ENCODE peak calls at places on chromosomes 4 and X, in seven cellular contexts. X is CD8-positive, alpha-beta memory T cell; A is NCI-H2171 treated with DMSO at 0.1 percent for 48 hours; S is neuronal stem cell; K is brain pericyte; B is lung microvascular endothelial cell; W is activated T-cell treated with anti-CD3 and anti-CD28 coated beads for 1 hour. J is an unnamed sample.

GRCh38 chr4:57023104-57023503 is 44.4 kb downstream of the POLR2B start:
- DNase-seq in S (no peak), A (no peak), W (no peak), X (no peak), B (peak), K (no peak), J (no peak)

GRCh38 chr4:128668566-128668965 is 140.9 kb upstream of the JADE1 start:
- DNase-seq in B (no peak), S (no peak), W (no peak), A (no peak), K (no peak), X (no peak), J (no peak)

GRCh38 chr4:139223682-139224317 is 46.8 kb upstream of the ELF2 start:
- DNase-seq in A (no peak), B (no peak), S (no peak), W (no peak), X (no peak), K (no peak), J (peak)

GRCh38 chrX:76183289-76184057 is 10.6 kb downstream of the PBDC1 start:
- DNase-seq in S (no peak), K (peak), A (no peak), W (no peak), B (no peak), X (no peak), J (no peak)

GRCh38 chr4:19005211-19005610 is 983.7 kb upstream of the LCORL start:
- DNase-seq in B (no peak), W (no peak), K (no peak), X (no peak), A (no peak), S (no peak), J (no peak)

GRCh38 chr4:81648576-81649272 is 177.0 kb upstream of the RASGEF1B start:
- DNase-seq in X (peak), S (no peak), A (no peak), W (no peak), B (no peak), K (no peak), J (no peak)

GRCh38 chrX:110180928-110181310 is 137.0 kb downstream of the AMMECR1 start:
- DNase-seq in B (no peak), X (no peak), S (no peak), K (no peak), A (no peak), W (no peak), J (no peak)

GRCh38 chr4:147076179-147076578 is 130.5 kb upstream of the TTC29 start:
- DNase-seq in X (no peak), A (no peak), K (no peak), B (no peak), W (no peak), S (no peak), J (no peak)

GRCh38 chrX:102712967-102713677 is 874 bp downstream of the GPRASP2 start:
- DNase-seq in B (peak), X (no peak), S (peak), A (peak), W (no peak), K (peak), J (peak)

GRCh38 chr4:39587881-39588280 is 50.8 kb downstream of the SMIM14 start:
- DNase-seq in A (no peak), W (no peak), X (no peak), B (no peak), K (no peak), S (no peak), J (no peak)

GRCh38 chr4:165874072-165874798 is 1.2 kb downstream of the TLL1 start:
- DNase-seq in B (peak), K (no peak), A (no peak), S (peak), W (no peak), X (no peak), J (no peak)

GRCh38 chr4:139564502-139564901 is 8.5 kb upstream of the SETD7 start:
- DNase-seq in S (no peak), K (no peak), A (no peak), W (no peak), B (no peak), X (no peak), J (no peak)

GRCh38 chrX:39813631-39814246 is 284.0 kb downstream of the BCOR start:
- DNase-seq in W (no peak), S (no peak), B (peak), X (no peak), K (peak), A (peak), J (peak)

GRCh38 chr4:84258905-84259830 is 239.9 kb downstream of the NKX6-1 start:
- DNase-seq in A (peak), W (no peak), S (no peak), B (peak), X (no peak), K (no peak), J (peak)

GRCh38 chrX:150693782-150694574 is 782 bp downstream of the MTMR1 start:
- DNase-seq in K (no peak), B (peak), X (peak), W (peak), S (no peak), A (peak), J (peak)

GRCh38 chrX:154378059-154378798 is 866 bp upstream of the EMD start:
- DNase-seq in K (no peak), B (peak), X (peak), A (peak), S (no peak), W (no peak), J (peak)

GRCh38 chrX:96394566-96394965 is 290.1 kb upstream of the DIAPH2 start:
- DNase-seq in B (no peak), A (no peak), X (no peak), K (no peak), S (no peak), W (no peak), J (no peak)

GRCh38 chrX:31392541-31392940 is 320.7 kb upstream of the FTHL17 start:
- DNase-seq in W (no peak), B (no peak), S (no peak), A (no peak), X (no peak), K (no peak), J (no peak)

GRCh38 chrX:71846429-71846828 is 64.2 kb upstream of the NHSL2 start:
- DNase-seq in X (no peak), A (no peak), B (no peak), K (no peak), W (no peak), S (no peak), J (no peak)

GRCh38 chrX:103215768-103216085 is 819 bp downstream of the BEX4 start:
- DNase-seq in B (peak), W (no peak), X (no peak), S (peak), A (peak), K (no peak), J (no peak)

GRCh38 chrX:133527825-133528224 is 112.5 kb upstream of the GPC4 start:
- DNase-seq in W (no peak), S (no peak), A (no peak), X (no peak), B (no peak), K (no peak), J (no peak)

GRCh38 chrX:31136144-31136572 is 64.3 kb upstream of the FTHL17 start:
- DNase-seq in A (no peak), X (no peak), S (no peak), K (no peak), B (no peak), W (no peak), J (no peak)

GRCh38 chr4:136383126-136383525 is 1149.2 kb downstream of the PCDH18 start:
- DNase-seq in W (no peak), S (no peak), B (no peak), X (no peak), A (no peak), K (peak), J (no peak)

GRCh38 chrX:5957506-5957905 is 271.2 kb downstream of the NLGN4X start:
- DNase-seq in W (no peak), S (no peak), X (no peak), B (no peak), K (no peak), A (no peak), J (no peak)

GRCh38 chrX:136354201-136354600 is 53.4 kb downstream of the ADGRG4 start:
- DNase-seq in A (no peak), W (no peak), S (no peak), X (no peak), B (no peak), K (no peak), J (no peak)